ENCODE peak calls at places on chromosomes 11 and 22, in seven cellular contexts. H is IMR-90, R is neuronal stem cell, Z is mesendoderm, C is H1, L is mesenchymal stem cell, O is H9. F is an unnamed sample.

GRCh38 chr22:43796567-43796966 is 15.5 kb downstream of the EFCAB6 start:
- DNase-seq in H (peak), R (peak), Z (peak), C (no peak), L (peak), O (no peak), F (no peak)

GRCh38 chr11:124670732-124671131 is 2.8 kb downstream of the SIAE start:
- DNase-seq in H (peak), R (no peak), Z (no peak), C (no peak), L (no peak), O (no peak), F (no peak)

GRCh38 chr22:37913233-37913721 is 7.2 kb downstream of the MICALL1 start:
- DNase-seq in H (no peak), R (no peak), Z (no peak), C (no peak), L (no peak), O (no peak), F (no peak)

GRCh38 chr11:46668480-46669085 is 31.8 kb downstream of the ARHGAP1 start:
- DNase-seq in H (no peak), R (no peak), Z (no peak), C (no peak), L (no peak), O (no peak), F (no peak)

GRCh38 chr11:14611939-14612338 is 31.7 kb upstream of the PDE3B start:
- DNase-seq in H (no peak), R (no peak), Z (no peak), C (no peak), L (no peak), O (no peak), F (peak)

GRCh38 chr11:68099057-68099456 is 22.1 kb downstream of the CHKA start:
- DNase-seq in H (no peak), R (no peak), Z (no peak), C (no peak), L (no peak), O (no peak), F (no peak)

GRCh38 chr11:77705195-77705876 is 67.7 kb upstream of the CLNS1A start:
- DNase-seq in H (peak), R (no peak), Z (peak), C (no peak), L (peak), O (no peak), F (peak)

GRCh38 chr11:64209563-64209843 is 3.0 kb downstream of the FERMT3 start:
- DNase-seq in H (no peak), R (no peak), Z (no peak), C (no peak), L (no peak), O (no peak), F (no peak)

GRCh38 chr11:10352911-10353550 is 48.2 kb downstream of the ADM start:
- DNase-seq in H (no peak), R (no peak), Z (no peak), C (no peak), L (no peak), O (no peak), F (peak)

GRCh38 chr11:93517041-93517440 is 26.1 kb downstream of the SMCO4 start:
- DNase-seq in H (no peak), R (peak), Z (no peak), C (no peak), L (no peak), O (no peak), F (no peak)

GRCh38 chr11:35190804-35191348 is 51.9 kb downstream of the CD44 start:
- DNase-seq in H (peak), R (no peak), Z (no peak), C (no peak), L (peak), O (no peak), F (no peak)

GRCh38 chr22:48316245-48316875 is 1511.3 kb downstream of the BRD1 start:
- DNase-seq in H (no peak), R (no peak), Z (no peak), C (no peak), L (no peak), O (peak), F (no peak)

GRCh38 chr11:35282226-35282882 is 137.0 kb downstream of the SLC1A2 start:
- DNase-seq in H (peak), R (no peak), Z (no peak), C (no peak), L (peak), O (no peak), F (no peak)

GRCh38 chr22:19376971-19377370 is 54.6 kb downstream of the HIRA start:
- DNase-seq in H (no peak), R (no peak), Z (no peak), C (no peak), L (no peak), O (no peak), F (no peak)

GRCh38 chr22:49093192-49093880 is 734.3 kb downstream of the BRD1 start:
- DNase-seq in H (no peak), R (no peak), Z (no peak), C (no peak), L (no peak), O (no peak), F (no peak)

GRCh38 chr22:42977574-42977973 is 37.4 kb downstream of the PACSIN2 start:
- DNase-seq in H (no peak), R (no peak), Z (no peak), C (no peak), L (no peak), O (no peak), F (no peak)

GRCh38 chr11:315051-315481 is 1.2 kb downstream of the IFITM1 start:
- DNase-seq in H (no peak), R (no peak), Z (no peak), C (no peak), L (peak), O (no peak), F (no peak)

DNA sequence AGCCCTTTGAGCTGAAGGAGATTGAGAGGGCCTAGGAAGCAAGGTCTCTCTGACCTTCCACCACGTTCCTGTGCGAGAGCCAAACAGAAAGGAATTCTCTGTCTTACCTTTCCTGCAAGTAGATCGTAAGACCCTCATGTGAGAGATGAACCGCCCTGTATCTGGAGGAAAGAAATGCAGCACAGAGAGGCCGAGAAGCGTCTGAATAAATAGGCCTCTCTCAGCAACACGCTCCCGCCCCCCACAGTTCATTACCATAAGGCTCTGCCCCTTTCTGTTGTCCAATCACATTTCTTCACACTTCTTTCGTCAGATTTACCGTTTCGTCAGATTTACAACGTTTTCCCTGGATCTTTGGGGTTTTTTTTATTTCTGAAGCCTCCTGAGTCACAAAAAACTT is 90.3 kb downstream of the BLID start:
- DNase-seq in H (no peak), R (no peak), Z (no peak), C (no peak), L (no peak), O (peak), F (no peak)
- H3K18ac ChIP-seq in H (no peak), R (no peak), Z (no peak), C (no peak), L (no peak), O (no peak), F (no peak)

GRCh38 chr11:57980201-57980600 is 43.5 kb upstream of the OR9Q1 start:
- DNase-seq in H (no peak), R (no peak), Z (no peak), C (no peak), L (no peak), O (no peak), F (no peak)

GRCh38 chr11:57979532-57980079 is 44.1 kb upstream of the OR9Q1 start:
- DNase-seq in H (no peak), R (no peak), Z (no peak), C (no peak), L (no peak), O (no peak), F (no peak)

GRCh38 chr11:57978686-57979531 is 44.8 kb upstream of the OR9Q1 start:
- DNase-seq in H (peak), R (no peak), Z (no peak), C (no peak), L (no peak), O (no peak), F (no peak)

GRCh38 chr11:57974830-57975229 is 48.9 kb upstream of the OR9Q1 start:
- DNase-seq in H (no peak), R (no peak), Z (no peak), C (no peak), L (no peak), O (no peak), F (peak)

GRCh38 chr11:57977709-57978108 is 46.0 kb upstream of the OR9Q1 start:
- DNase-seq in H (no peak), R (no peak), Z (peak), C (no peak), L (no peak), O (no peak), F (no peak)
- H3K18ac ChIP-seq in H (no peak), R (no peak), Z (no peak), C (peak), L (no peak), O (no peak), F (no peak)

GRCh38 chr11:118621898-118622375 is 14.5 kb downstream of the PHLDB1 start:
- DNase-seq in H (no peak), R (no peak), Z (no peak), C (no peak), L (peak), O (no peak), F (no peak)
- H3K18ac ChIP-seq in H (peak), R (peak), Z (no peak), C (peak), L (peak), O (peak), F (peak)

GRCh38 chr22:46792841-46793261 is 30.4 kb downstream of the TBC1D22A start:
- DNase-seq in H (no peak), R (no peak), Z (no peak), C (no peak), L (no peak), O (no peak), F (no peak)
- H3K18ac ChIP-seq in H (no peak), R (peak), Z (no peak), C (no peak), L (no peak), O (no peak), F (no peak)

GRCh38 chr11:123080023-123080422 is 18.1 kb upstream of the HSPA8 start:
- DNase-seq in H (peak), R (no peak), Z (no peak), C (no peak), L (no peak), O (no peak), F (no peak)
- H3K18ac ChIP-seq in H (no peak), R (no peak), Z (no peak), C (no peak), L (no peak), O (no peak), F (no peak)

F was measured in trophoblast cell.